ENCODE peak calls at places on chromosome 12, in six cellular contexts. X is K562, D is adrenal gland, C is Peyer's patch, T is body of pancreas, Q is IMR-90. M is an unnamed sample.

GRCh38 chr12:63889721-63890509 is 45.4 kb downstream of the SRGAP1 start:
- DNase-seq in Q (no peak), C (no peak), X (no peak), T (no peak), D (no peak), M (no peak)

GRCh38 chr12:113231275-113232231 is 10.3 kb downstream of the TPCN1 start:
- DNase-seq in D (no peak), X (peak), T (peak), Q (peak), C (no peak), M (peak)

GRCh38 chr12:6288235-6288634 is 22.2 kb upstream of the PLEKHG6 start:
- DNase-seq in C (no peak), T (no peak), X (no peak), D (no peak), Q (peak), M (no peak)

GRCh38 chr12:108609535-108610335 is 11.9 kb upstream of the TMEM119 start:
- DNase-seq in Q (peak), T (peak), X (peak), C (no peak), D (no peak), M (peak)

GRCh38 chr12:26971963-26972362 is 33.7 kb downstream of the FGFR1OP2 start:
- DNase-seq in C (no peak), D (no peak), Q (no peak), X (no peak), T (no peak), M (no peak)

GRCh38 chr12:69348162-69348938 is at the start of gene LYZ:
- DNase-seq in Q (no peak), D (no peak), C (no peak), X (no peak), T (no peak), M (peak)

GRCh38 chr12:81949721-81950120 is 190.6 kb upstream of the PPFIA2 start:
- DNase-seq in T (no peak), D (no peak), Q (no peak), C (no peak), X (no peak), M (no peak)

GRCh38 chr12:7972734-7973488 is 36.9 kb upstream of the SLC2A3 start:
- DNase-seq in Q (no peak), T (no peak), C (no peak), D (no peak), X (no peak), M (no peak)

GRCh38 chr12:30329281-30329680 is 366.4 kb downstream of the IPO8 start:
- DNase-seq in D (no peak), X (no peak), T (no peak), C (no peak), Q (no peak), M (no peak)

GRCh38 chr12:20367731-20368652 is at the start of gene PDE3A:
- DNase-seq in Q (peak), T (peak), D (peak), X (no peak), C (peak), M (no peak)

GRCh38 chr12:4252595-4252994 is 21.0 kb upstream of the CCND2 start:
- DNase-seq in T (no peak), X (no peak), C (no peak), D (no peak), Q (no peak), M (no peak)

GRCh38 chr12:84150226-84150625 is 762.4 kb downstream of the SLC6A15 start:
- DNase-seq in X (no peak), T (no peak), Q (no peak), D (no peak), C (no peak), M (no peak)

GRCh38 chr12:101653030-101653429 is 44.4 kb upstream of the CHPT1 start:
- DNase-seq in X (no peak), T (no peak), Q (no peak), C (no peak), D (no peak), M (no peak)

GRCh38 chr12:1429980-1430379 is 164.4 kb downstream of the FBXL14 start:
- DNase-seq in T (no peak), X (no peak), D (no peak), Q (peak), C (no peak), M (no peak)

GRCh38 chr12:22687677-22688076 is 62.7 kb downstream of the ETNK1 start:
- DNase-seq in X (no peak), C (no peak), T (no peak), Q (peak), D (no peak), M (no peak)

GRCh38 chr12:31732926-31733548 is 4.2 kb upstream of the AMN1 start:
- DNase-seq in X (peak), C (no peak), T (peak), Q (peak), D (no peak), M (no peak)

GRCh38 chr12:332581-333205 is 56.4 kb downstream of the KDM5A start:
- DNase-seq in X (no peak), T (no peak), Q (no peak), D (no peak), C (no peak), M (no peak)

GRCh38 chr12:15933751-15934150 is 22.6 kb downstream of the DERA start:
- DNase-seq in T (no peak), D (no peak), Q (peak), C (no peak), X (no peak), M (no peak)

GRCh38 chr12:91364591-91365184 is 182.1 kb upstream of the DCN start:
- DNase-seq in C (no peak), X (no peak), T (no peak), Q (no peak), D (no peak), M (no peak)

GRCh38 chr12:65960820-65961691 is 136.8 kb downstream of the HMGA2 start:
- DNase-seq in C (no peak), D (no peak), Q (peak), X (no peak), T (no peak), M (no peak)

GRCh38 chr12:27564612-27565213 is 40.7 kb downstream of the PPFIBP1 start:
- DNase-seq in X (no peak), T (no peak), D (no peak), C (no peak), Q (no peak), M (no peak)

GRCh38 chr12:94596596-94596995 is 53.8 kb downstream of the TMCC3 start:
- DNase-seq in X (no peak), Q (peak), C (no peak), T (no peak), D (no peak), M (peak)

GRCh38 chr12:118357327-118358007 is 15.2 kb downstream of the TAOK3 start:
- DNase-seq in T (peak), Q (peak), X (peak), C (no peak), D (peak), M (no peak)

GRCh38 chr12:116697305-116698130 is 40.4 kb downstream of the SPRING1 start:
- DNase-seq in D (peak), Q (no peak), T (peak), X (peak), C (no peak), M (peak)

GRCh38 chr12:4939418-4940023 is 29.8 kb downstream of the KCNA1 start:
- DNase-seq in Q (no peak), X (no peak), C (no peak), D (no peak), T (no peak), M (no peak)

GRCh38 chr12:120231316-120232011 is 30.6 kb upstream of the RPLP0 start:
- DNase-seq in T (peak), X (peak), C (peak), Q (peak), D (no peak), M (peak)

GRCh38 chr12:50271724-50272247 is 11.5 kb downstream of the LIMA1 start:
- DNase-seq in C (no peak), X (no peak), D (no peak), T (no peak), Q (peak), M (no peak)

GRCh38 chr12:80531646-80532045 is 87.6 kb downstream of the PTPRQ start:
- DNase-seq in X (no peak), D (no peak), C (no peak), Q (no peak), T (no peak), M (no peak)

GRCh38 chr12:1634590-1635191 is 5.7 kb downstream of the WNT5B start:
- DNase-seq in Q (peak), D (peak), T (peak), X (peak), C (peak), M (peak)

GRCh38 chr12:117388865-117389508 is 27.6 kb upstream of the NOS1 start:
- DNase-seq in T (no peak), X (no peak), Q (no peak), D (no peak), C (no peak), M (no peak)

GRCh38 chr12:47753021-47754001 is 5.4 kb downstream of the RAPGEF3 start:
- DNase-seq in D (no peak), X (no peak), T (peak), Q (no peak), C (peak), M (peak)

GRCh38 chr12:53735556-53735955 is 8.3 kb upstream of the CALCOCO1 start:
- DNase-seq in D (no peak), C (no peak), X (no peak), T (peak), Q (no peak), M (peak)

GRCh38 chr12:5301539-5301938 is 130.4 kb upstream of the NTF3 start:
- DNase-seq in X (no peak), Q (no peak), D (no peak), C (no peak), T (no peak), M (no peak)

GRCh38 chr12:51437471-51437870 is 12.8 kb downstream of the SLC4A8 start:
- DNase-seq in X (no peak), Q (no peak), D (no peak), C (no peak), T (no peak), M (no peak)

GRCh38 chr12:51442324-51442723 is 17.7 kb downstream of the SLC4A8 start:
- DNase-seq in T (no peak), D (no peak), C (no peak), X (no peak), Q (peak), M (no peak)

GRCh38 chr12:51443573-51443972 is 18.9 kb downstream of the SLC4A8 start:
- DNase-seq in Q (no peak), D (no peak), X (no peak), T (no peak), C (no peak), M (no peak)

GRCh38 chr12:51439330-51439729 is 14.7 kb downstream of the SLC4A8 start:
- DNase-seq in T (no peak), C (no peak), X (no peak), D (no peak), Q (no peak), M (no peak)

GRCh38 chr12:51441583-51441982 is 17.0 kb downstream of the SLC4A8 start:
- DNase-seq in C (no peak), D (peak), Q (peak), T (no peak), X (no peak), M (no peak)
- H3K4me3 ChIP-seq in C (no peak), D (no peak), Q (no peak), T (no peak), X (no peak), M (no peak)

GRCh38 chr12:12993367-12993766 is 6.7 kb downstream of the HEBP1 start:
- DNase-seq in Q (no peak), T (no peak), X (no peak), D (no peak), C (no peak), M (no peak)

GRCh38 chr12:12997734-12998133 is 2.3 kb downstream of the HEBP1 start:
- DNase-seq in X (no peak), D (no peak), C (no peak), Q (no peak), T (no peak), M (no peak)

GRCh38 chr12:12998248-12998647 is 1.8 kb downstream of the HEBP1 start:
- DNase-seq in D (no peak), Q (no peak), T (no peak), C (no peak), X (no peak), M (no peak)

GRCh38 chr12:12995088-12995487 is 5.0 kb downstream of the HEBP1 start:
- DNase-seq in Q (no peak), T (no peak), X (no peak), D (no peak), C (no peak), M (no peak)

GRCh38 chr12:12996235-12996634 is 3.8 kb downstream of the HEBP1 start:
- DNase-seq in Q (no peak), T (no peak), X (no peak), D (no peak), C (no peak), M (no peak)
- TF ChIP-seq POLR2A in Q (no peak), T (no peak), X (no peak), D (no peak), C (no peak), M (no peak)

GRCh38 chr12:59084758-59085383 is 164.6 kb upstream of the LRIG3 start:
- DNase-seq in Q (peak), D (no peak), X (no peak), C (no peak), T (peak), M (no peak)
- H3K4me3 ChIP-seq in Q (no peak), D (no peak), X (no peak), C (no peak), T (no peak), M (no peak)

DNA sequence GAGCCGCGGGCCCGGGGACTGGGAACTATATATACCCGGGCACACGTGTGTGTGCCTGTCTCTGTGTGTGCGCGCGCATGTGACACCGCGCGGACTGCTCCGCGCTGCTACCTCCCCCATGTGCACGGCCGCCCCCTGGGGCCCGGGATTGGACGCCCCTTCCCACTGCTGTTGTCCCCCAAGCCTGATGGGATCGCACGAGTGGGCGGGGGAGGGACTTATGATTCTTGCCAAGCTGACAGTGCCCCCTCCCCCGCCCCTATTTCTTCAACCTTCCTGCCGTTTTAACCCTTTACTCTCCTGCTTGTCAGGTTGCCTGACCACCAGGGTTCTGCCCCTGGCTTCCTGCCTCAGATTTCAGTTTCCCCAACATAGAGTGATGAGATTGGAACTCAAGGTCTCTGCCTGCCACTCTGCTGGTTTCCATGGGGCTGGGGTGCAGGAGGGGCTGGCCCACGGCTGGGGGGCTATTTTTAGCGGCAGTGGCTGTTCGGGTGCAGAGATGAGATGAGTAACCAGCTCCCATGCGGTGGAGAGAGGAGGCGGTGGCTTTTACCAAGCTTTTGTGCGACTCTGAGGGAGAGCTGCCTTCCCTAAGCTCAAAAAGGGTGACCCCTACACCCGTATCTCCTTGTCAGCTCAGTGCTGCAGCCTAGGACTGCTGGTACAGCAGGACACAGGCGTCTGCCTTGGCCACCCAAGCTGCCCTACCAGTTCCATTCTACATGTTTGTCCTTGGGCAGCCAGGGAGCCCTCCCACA is at the start of gene DDN:
- DNase-seq in Q (peak), X (peak), T (peak), D (no peak), C (no peak), M (peak)
- TF ChIP-seq POLR2A in Q (no peak), X (no peak), T (no peak), D (no peak), C (no peak), M (no peak)

GRCh38 chr12:2805146-2805525 is 7.3 kb upstream of the ITFG2 start:
- DNase-seq in T (no peak), C (no peak), Q (peak), X (no peak), D (no peak), M (no peak)
- H3K4me3 ChIP-seq in T (no peak), C (no peak), Q (no peak), X (no peak), D (no peak), M (no peak)

M was measured in stomach.